ENCODE peak calls at places on chromosome 13, in four cellular contexts. C, E, S and Y are unnamed samples.

GRCh38 chr13:21018220-21018619 is 43.2 kb downstream of the LATS2 start:
- DNase-seq in C (no peak), E (no peak), S (no peak), Y (no peak)

GRCh38 chr13:113927661-113928581 is 46.0 kb downstream of the C13orf46 start:
- DNase-seq in C (peak), E (peak), S (no peak), Y (peak)

GRCh38 chr13:52599853-52600603 is 42.2 kb upstream of the HNRNPA1L2 start:
- DNase-seq in C (peak), E (no peak), S (peak), Y (peak)

GRCh38 chr13:101552797-101553196 is 100.3 kb downstream of the ITGBL1 start:
- DNase-seq in C (peak), E (no peak), S (no peak), Y (peak)

GRCh38 chr13:41457589-41458186 is 338 bp downstream of the RGCC start:
- DNase-seq in C (no peak), E (no peak), S (no peak), Y (no peak)

GRCh38 chr13:76745246-76746200 is 140.7 kb downstream of the KCTD12 start:
- DNase-seq in C (no peak), E (no peak), S (no peak), Y (no peak)

GRCh38 chr13:36282818-36283432 is 14.7 kb downstream of the CCDC169 start:
- DNase-seq in C (peak), E (no peak), S (no peak), Y (peak)

GRCh38 chr13:24931450-24932217 is 164.3 kb upstream of the PABPC3 start:
- DNase-seq in C (no peak), E (no peak), S (no peak), Y (no peak)

GRCh38 chr13:30831515-30831914 is 74.6 kb upstream of the MEDAG start:
- DNase-seq in C (no peak), E (no peak), S (no peak), Y (no peak)

GRCh38 chr13:93249259-93249917 is 22.8 kb downstream of the GPC6 start:
- DNase-seq in C (peak), E (no peak), S (no peak), Y (peak)

GRCh38 chr13:70173236-70173959 is 65.1 kb upstream of the KLHL1 start:
- DNase-seq in C (no peak), E (no peak), S (no peak), Y (no peak)

GRCh38 chr13:92640936-92641335 is 585.7 kb upstream of the GPC6 start:
- DNase-seq in C (no peak), E (no peak), S (no peak), Y (no peak)

GRCh38 chr13:29993716-29994488 is 143.5 kb upstream of the UBL3 start:
- DNase-seq in C (peak), E (no peak), S (no peak), Y (peak)

GRCh38 chr13:113009743-113010509 is 40.9 kb downstream of the MCF2L start:
- DNase-seq in C (no peak), E (no peak), S (no peak), Y (no peak)

GRCh38 chr13:29878101-29878500 is 27.7 kb upstream of the UBL3 start:
- DNase-seq in C (peak), E (no peak), S (no peak), Y (no peak)

GRCh38 chr13:44756411-44756810 is 180.3 kb upstream of the TSC22D1 start:
- DNase-seq in C (no peak), E (no peak), S (no peak), Y (peak)

GRCh38 chr13:40069173-40070044 is 413.9 kb downstream of the COG6 start:
- DNase-seq in C (peak), E (peak), S (peak), Y (peak)

GRCh38 chr13:43285891-43286602 is 262.7 kb downstream of the DNAJC15 start:
- DNase-seq in C (peak), E (no peak), S (no peak), Y (peak)

GRCh38 chr13:59658027-59658735 is 505.5 kb downstream of the DIAPH3 start:
- DNase-seq in C (no peak), E (no peak), S (no peak), Y (no peak)

GRCh38 chr13:51769455-51770127 is 34.4 kb downstream of the DHRS12 start:
- DNase-seq in C (no peak), E (peak), S (peak), Y (peak)

GRCh38 chr13:36788276-36788675 is 30.7 kb upstream of the RFXAP start:
- DNase-seq in C (peak), E (no peak), S (no peak), Y (no peak)

GRCh38 chr13:48531416-48532145 is 1.3 kb downstream of the RCBTB2 start:
- DNase-seq in C (no peak), E (no peak), S (no peak), Y (no peak)